ENCODE peak calls at places on chromosomes 1 and 21, in five cellular contexts. I is cardiac muscle cell, P is stomach, H is SK-N-SH, Q is left ventricle myocardium inferior. L is an unnamed sample. For H3K4me1, the result is how much of the 10 kb centered on the place peaks cover.

GRCh38 chr1:178931843-178932551 is 61.1 kb upstream of the ANGPTL1 start:
- DNase-seq in I (no peak), P (no peak), Q (peak), H (no peak), L (peak)

GRCh38 chr1:14826172-14826636 is 227.7 kb downstream of the KAZN start:
- DNase-seq in I (no peak), P (no peak), Q (no peak), H (peak), L (no peak)

GRCh38 chr1:115877511-115877910 is 36.6 kb upstream of the NHLH2 start:
- DNase-seq in Q (no peak), H (no peak), I (no peak), P (no peak), L (no peak)

GRCh38 chr1:154327466-154328317 is 2.4 kb downstream of the ATP8B2 start:
- DNase-seq in P (peak), Q (no peak), I (no peak), H (no peak), L (peak)

GRCh38 chr1:228156518-228156875 is 6.8 kb downstream of the GJC2 start:
- DNase-seq in H (no peak), P (no peak), I (no peak), Q (peak), L (no peak)

GRCh38 chr1:77026640-77027039 is 159.4 kb downstream of the ST6GALNAC5 start:
- DNase-seq in Q (no peak), P (no peak), H (no peak), I (no peak), L (no peak)

GRCh38 chr1:86758570-86758969 is 54.2 kb downstream of the SH3GLB1 start:
- DNase-seq in Q (no peak), I (no peak), P (peak), H (no peak), L (no peak)

GRCh38 chr1:53320646-53321045 is 7.2 kb downstream of the LRP8 start:
- DNase-seq in I (no peak), H (no peak), P (no peak), Q (no peak), L (no peak)

GRCh38 chr1:166379447-166379846 is 212.6 kb upstream of the FAM78B start:
- DNase-seq in Q (peak), I (no peak), P (no peak), H (no peak), L (no peak)

GRCh38 chr1:168498159-168498609 is 45.6 kb downstream of the XCL2 start:
- DNase-seq in Q (no peak), I (peak), H (no peak), P (no peak), L (no peak)

GRCh38 chr1:35451125-35451528 is 106.1 kb downstream of the KIAA0319L start:
- DNase-seq in P (peak), Q (peak), I (peak), H (peak), L (peak)

GRCh38 chr1:63833346-63834065 is 59.7 kb downstream of the ROR1 start:
- DNase-seq in P (no peak), I (no peak), Q (no peak), H (no peak), L (no peak)

GRCh38 chr1:223711173-223711572 is 1.2 kb upstream of the CAPN2 start:
- DNase-seq in I (no peak), P (peak), Q (no peak), H (no peak), L (no peak)

GRCh38 chr1:44777547-44777946 is 2.2 kb downstream of the RPS8 start:
- DNase-seq in H (no peak), I (no peak), Q (no peak), P (no peak), L (no peak)

GRCh38 chr1:220991959-220992704 is 112.9 kb downstream of the HLX start:
- DNase-seq in P (no peak), H (peak), I (no peak), Q (no peak), L (no peak)

GRCh38 chr1:201026746-201027145 is 3.2 kb upstream of the KIF21B start:
- DNase-seq in H (no peak), Q (no peak), I (no peak), P (no peak), L (no peak)

GRCh38 chr1:231040019-231040799 is at the start of gene FAM89A:
- DNase-seq in P (peak), Q (peak), H (peak), I (peak), L (no peak)

GRCh38 chr1:210250665-210250997 is 18.0 kb downstream of the SERTAD4 start:
- DNase-seq in H (peak), Q (no peak), I (peak), P (peak), L (no peak)

GRCh38 chr1:215417122-215417521 is 150.0 kb upstream of the KCTD3 start:
- DNase-seq in H (no peak), I (no peak), P (no peak), Q (no peak), L (no peak)

GRCh38 chr1:21659924-21660326 is 9.2 kb downstream of the RAP1GAP start:
- DNase-seq in P (no peak), H (no peak), I (no peak), Q (no peak), L (no peak)

GRCh38 chr21:45027241-45028196 is 46.9 kb upstream of the ADARB1 start:
- DNase-seq in P (no peak), I (no peak), Q (no peak), H (peak), L (no peak)
- H3K4me1 ChIP-seq in P (under half), I (under half), Q (under half), H (under half), L (under half)

GRCh38 chr1:6396998-6397397 is 3.4 kb upstream of the ACOT7 start:
- DNase-seq in H (no peak), I (no peak), Q (no peak), P (no peak), L (no peak)
- TF ChIP-seq CTCF in H (no peak), I (peak), Q (no peak), P (no peak), L (no peak)

GRCh38 chr1:9127395-9128160 is 1.3 kb downstream of the GPR157 start:
- DNase-seq in P (no peak), I (peak), H (no peak), Q (no peak), L (peak)

GRCh38 chr1:9126511-9126910 is 2.4 kb downstream of the GPR157 start:
- DNase-seq in P (no peak), H (no peak), I (no peak), Q (no peak), L (no peak)

GRCh38 chr1:9129391-9130041 is 614 bp upstream of the GPR157 start:
- DNase-seq in Q (peak), P (peak), I (peak), H (peak), L (peak)

GRCh38 chr1:9128161-9128519 is 762 bp downstream of the GPR157 start:
- DNase-seq in Q (peak), I (peak), H (peak), P (peak), L (no peak)

GRCh38 chr1:9128520-9129371 is at the start of gene GPR157:
- DNase-seq in P (peak), I (peak), Q (peak), H (peak), L (peak)
- H3K4me1 ChIP-seq in P (under half), I (under half), Q (half or more), H (under half), L (under half)

GRCh38 chr1:149879556-149879955 is 19.8 kb upstream of the BOLA1 start:
- DNase-seq in Q (no peak), P (no peak), I (no peak), H (no peak), L (no peak)
- TF ChIP-seq CTCF in Q (no peak), P (no peak), I (no peak), H (no peak), L (no peak)

GRCh38 chr21:39010629-39011404 is 172.4 kb downstream of the PSMG1 start:
- DNase-seq in P (no peak), H (no peak), I (no peak), Q (no peak), L (no peak)
- H3K4me1 ChIP-seq in P (under half), H (under half), I (under half), Q (under half), L (under half)

DNA sequence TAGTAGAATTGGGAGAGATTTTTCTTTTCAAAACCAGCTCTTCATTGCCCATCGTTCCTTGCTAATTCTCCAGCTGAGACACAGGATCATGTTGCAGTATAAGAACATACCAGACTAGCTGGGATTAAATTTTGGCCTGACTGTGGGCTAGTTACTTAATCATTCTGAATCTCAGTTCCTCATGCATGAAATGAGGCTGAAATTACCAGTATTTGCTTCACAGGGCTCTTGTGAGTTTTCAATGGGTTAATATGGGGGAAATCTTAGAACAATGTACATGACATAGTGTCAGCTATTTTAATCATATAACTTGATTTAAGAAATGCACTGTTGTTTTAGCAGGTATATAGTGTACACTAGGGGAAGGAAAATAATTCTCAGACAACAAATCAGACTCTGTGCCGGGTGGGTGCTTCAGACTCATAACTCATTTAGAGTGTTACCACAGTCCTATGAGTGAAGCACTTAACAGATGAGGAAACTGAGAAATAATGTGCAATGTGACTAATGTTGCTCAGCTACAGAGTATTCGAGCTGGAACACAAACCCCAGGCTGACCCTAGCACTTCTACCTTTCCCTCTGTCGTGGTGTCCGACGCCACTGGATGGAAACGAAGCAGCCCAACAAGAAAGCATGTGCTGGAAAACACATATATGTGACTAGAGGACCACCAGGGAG is 137.6 kb upstream of the SGIP1 start:
- DNase-seq in I (no peak), Q (no peak), P (no peak), H (no peak), L (no peak)
- TF ChIP-seq CTCF in I (no peak), Q (no peak), P (no peak), H (no peak), L (no peak)

DNA sequence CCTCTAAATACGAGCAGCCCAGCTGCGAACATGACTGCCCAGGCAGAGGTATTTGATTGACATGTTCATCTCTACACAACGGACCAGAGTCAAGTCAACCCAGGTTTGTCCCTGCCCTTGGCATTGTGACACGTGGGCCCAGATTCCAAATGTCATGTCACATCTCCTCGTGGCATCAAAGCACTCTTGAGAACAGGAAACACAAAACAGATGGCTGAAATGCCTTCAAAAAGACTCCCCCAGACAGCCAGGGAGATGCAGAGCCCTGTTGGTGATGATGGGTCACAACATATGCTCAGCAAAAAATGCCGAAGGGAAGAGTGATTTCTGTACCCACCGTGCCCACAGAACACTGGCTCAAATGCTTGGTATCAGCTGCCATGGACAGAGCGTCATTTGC is 337.8 kb upstream of the DAB1 start:
- DNase-seq in Q (no peak), P (no peak), H (peak), I (peak), L (no peak)
- H3K4me1 ChIP-seq in Q (under half), P (under half), H (under half), I (under half), L (under half)

GRCh38 chr1:19339199-19339861 is 27.2 kb downstream of the SLC66A1 start:
- DNase-seq in Q (no peak), P (no peak), H (peak), I (no peak), L (no peak)

GRCh38 chr1:19340387-19340937 is 28.3 kb downstream of the SLC66A1 start:
- DNase-seq in H (no peak), P (no peak), Q (no peak), I (no peak), L (no peak)

GRCh38 chr1:19337289-19337688 is 25.2 kb downstream of the SLC66A1 start:
- DNase-seq in H (no peak), P (no peak), I (no peak), Q (no peak), L (no peak)

GRCh38 chr1:19336543-19336942 is 24.4 kb downstream of the SLC66A1 start:
- DNase-seq in Q (no peak), P (no peak), H (no peak), I (no peak), L (no peak)

DNA sequence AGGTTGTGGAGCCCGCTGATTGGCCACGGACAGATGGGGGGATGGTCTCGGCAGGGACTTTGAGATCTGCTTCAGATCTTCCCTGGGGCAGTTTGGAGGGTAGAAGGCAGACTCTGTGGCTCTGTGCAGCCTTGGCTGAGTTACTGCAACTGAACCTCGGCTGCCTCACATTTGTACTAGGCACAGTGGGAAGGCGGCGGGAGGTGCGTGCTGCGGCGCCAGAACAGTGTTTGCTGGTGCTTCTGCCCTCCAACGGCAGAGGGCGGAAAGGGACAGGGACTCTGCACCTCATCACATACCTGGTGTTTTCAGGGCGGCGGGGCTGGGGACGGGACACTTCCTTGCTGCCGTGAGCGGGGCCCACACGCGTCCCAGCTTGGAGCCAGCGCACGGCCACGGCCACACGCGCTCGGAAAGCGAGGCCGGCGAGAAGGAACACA is 26.2 kb downstream of the SLC66A1 start:
- DNase-seq in P (no peak), Q (no peak), H (peak), I (peak), L (no peak)
- TF ChIP-seq CTCF in P (no peak), Q (no peak), H (no peak), I (peak), L (no peak)